ENCODE peak calls at places on chromosomes 11 and 22, in seven cellular contexts. T is activated CD8-positive, alpha-beta memory T cell treated with anti-CD3 and anti-CD28 coated beads for 24 hours; E is NCI-H1105 treated with DMSO at 0.1 percent for 48 hours; D is iris pigment epithelial cell; C is astrocyte; A is tibial artery; B is spleen. Q is an unnamed sample.
A peak's percentile ranks its signal among the peaks of the same experiment; 100 is the strongest.

GRCh38 chr11:96063053-96063452 is 139.1 kb upstream of the MTMR2 start:
- DNase-seq in D (no peak), E (no peak), B (no peak), T (no peak), A (no peak), C (no peak), Q (no peak)

GRCh38 chr22:37804886-37805857 is 2.6 kb upstream of the GCAT start:
- DNase-seq in T (peak; percentile 87), B (peak; percentile 92), A (peak; percentile 84), C (peak; percentile 51), E (peak; percentile 71), D (peak; percentile 77), Q (no peak)

GRCh38 chr22:23399367-23400285 is 180.5 kb downstream of the IGLL1 start:
- DNase-seq in B (peak; percentile 78), A (no peak), E (no peak), D (no peak), T (no peak), C (no peak), Q (no peak)

GRCh38 chr11:86171627-86172026 is 72.9 kb upstream of the EED start:
- DNase-seq in B (no peak), D (no peak), A (no peak), C (no peak), T (no peak), E (no peak), Q (no peak)

GRCh38 chr11:117909611-117910382 is 19.4 kb downstream of the TMPRSS13 start:
- DNase-seq in A (no peak), T (peak; percentile 44), E (no peak), B (peak; percentile 82), C (no peak), D (no peak), Q (no peak)

GRCh38 chr11:69965821-69966582 is 112.1 kb upstream of the ANO1 start:
- DNase-seq in B (no peak), D (no peak), C (no peak), E (no peak), A (no peak), T (no peak), Q (no peak)

GRCh38 chr11:72227316-72228228 is 3.0 kb downstream of the INPPL1 start:
- DNase-seq in T (peak; percentile 53), A (no peak), C (peak; percentile 59), D (peak; percentile 53), E (peak; percentile 93), B (peak; percentile 65), Q (no peak)

GRCh38 chr11:83292709-83293435 is 6.7 kb upstream of the CCDC90B start:
- DNase-seq in D (peak; percentile 78), T (no peak), A (no peak), E (peak; percentile 61), B (no peak), C (peak; percentile 57), Q (no peak)

GRCh38 chr22:50171319-50171964 is 911 bp downstream of the PANX2 start:
- DNase-seq in E (no peak), C (no peak), T (no peak), D (no peak), A (no peak), B (peak; percentile 75), Q (no peak)

GRCh38 chr22:45586651-45587405 is 84.1 kb downstream of the FBLN1 start:
- DNase-seq in T (no peak), B (no peak), D (no peak), E (no peak), A (no peak), C (no peak), Q (no peak)

GRCh38 chr11:124174001-124174400 is 9.1 kb upstream of the OR10D3 start:
- DNase-seq in T (no peak), A (no peak), E (peak; percentile 95), B (no peak), D (peak; percentile 93), C (peak; percentile 64), Q (no peak)

GRCh38 chr22:19504900-19505734 is 19.1 kb downstream of the CLDN5 start:
- DNase-seq in E (no peak), D (no peak), A (no peak), C (no peak), T (no peak), B (no peak), Q (no peak)

GRCh38 chr11:45654741-45655283 is 10.6 kb downstream of the CHST1 start:
- DNase-seq in T (no peak), E (no peak), D (no peak), A (no peak), B (no peak), C (no peak), Q (no peak)

GRCh38 chr11:114478768-114479167 is 39.5 kb downstream of the REXO2 start:
- DNase-seq in B (no peak), T (no peak), D (peak; percentile 8), A (no peak), C (no peak), E (no peak), Q (no peak)

GRCh38 chr22:18998998-18999397 is 62.9 kb upstream of the PRODH start:
- DNase-seq in C (no peak), B (no peak), T (no peak), D (no peak), A (no peak), E (no peak), Q (no peak)